ENCODE peak calls at places on chromosomes 1 and 21, in eight cellular contexts. One of them, this sample, is unnamed.

GRCh38 chr21:28884481-28884880 is 108.2 kb downstream of the LTN1 start:
- DNase-seq in lower leg skin: no peak
- DNase-seq in AG04450: no peak
- DNase-seq in GM06990: peak
- DNase-seq in heart left ventricle: no peak
- DNase-seq in HCT116: no peak
- DNase-seq in right lobe of liver: no peak
- DNase-seq in GM12878: no peak
- DNase-seq in this sample: no peak

GRCh38 chr1:216599851-216600250 is 123.4 kb downstream of the ESRRG start:
- DNase-seq in heart left ventricle: no peak
- DNase-seq in lower leg skin: no peak
- DNase-seq in GM12878: no peak
- DNase-seq in GM06990: no peak
- DNase-seq in HCT116: no peak
- DNase-seq in AG04450: no peak
- DNase-seq in right lobe of liver: no peak
- DNase-seq in this sample: no peak

GRCh38 chr1:33078030-33078591 is 2.8 kb upstream of the AZIN2 start:
- DNase-seq in right lobe of liver: no peak
- DNase-seq in lower leg skin: no peak
- DNase-seq in heart left ventricle: no peak
- DNase-seq in HCT116: no peak
- DNase-seq in GM12878: no peak
- DNase-seq in AG04450: no peak
- DNase-seq in GM06990: no peak
- DNase-seq in this sample: no peak

GRCh38 chr1:16148329-16149092 is 7.4 kb downstream of the EPHA2 start:
- DNase-seq in AG04450: no peak
- DNase-seq in GM06990: no peak
- DNase-seq in lower leg skin: no peak
- DNase-seq in right lobe of liver: no peak
- DNase-seq in HCT116: no peak
- DNase-seq in GM12878: no peak
- DNase-seq in heart left ventricle: no peak
- DNase-seq in this sample: no peak

GRCh38 chr1:26787706-26788514 is at the start of gene PIGV:
- DNase-seq in AG04450: no peak
- DNase-seq in lower leg skin: peak
- DNase-seq in heart left ventricle: peak
- DNase-seq in right lobe of liver: peak
- DNase-seq in GM06990: peak
- DNase-seq in HCT116: peak
- DNase-seq in GM12878: no peak
- DNase-seq in this sample: no peak

GRCh38 chr1:178102218-178102617 is 8.3 kb downstream of the RASAL2 start:
- DNase-seq in heart left ventricle: no peak
- DNase-seq in lower leg skin: no peak
- DNase-seq in right lobe of liver: peak
- DNase-seq in AG04450: no peak
- DNase-seq in GM12878: no peak
- DNase-seq in HCT116: no peak
- DNase-seq in GM06990: no peak
- DNase-seq in this sample: no peak

GRCh38 chr1:23114424-23115079 is 54.1 kb downstream of the LUZP1 start:
- DNase-seq in lower leg skin: no peak
- DNase-seq in AG04450: no peak
- DNase-seq in GM06990: no peak
- DNase-seq in HCT116: no peak
- DNase-seq in right lobe of liver: no peak
- DNase-seq in heart left ventricle: no peak
- DNase-seq in GM12878: no peak
- DNase-seq in this sample: no peak

GRCh38 chr1:79042117-79042516 is 35.6 kb upstream of the ADGRL4 start:
- DNase-seq in AG04450: peak
- DNase-seq in lower leg skin: no peak
- DNase-seq in heart left ventricle: no peak
- DNase-seq in GM12878: peak
- DNase-seq in right lobe of liver: no peak
- DNase-seq in HCT116: no peak
- DNase-seq in GM06990: peak
- DNase-seq in this sample: peak

GRCh38 chr1:60952566-60953215 is 129.7 kb upstream of the NFIA start:
- DNase-seq in HCT116: no peak
- DNase-seq in GM06990: no peak
- DNase-seq in lower leg skin: no peak
- DNase-seq in GM12878: no peak
- DNase-seq in heart left ventricle: no peak
- DNase-seq in right lobe of liver: no peak
- DNase-seq in AG04450: no peak
- DNase-seq in this sample: no peak

GRCh38 chr1:39189592-39190041 is 14.9 kb upstream of the MACF1 start:
- DNase-seq in AG04450: no peak
- DNase-seq in GM06990: no peak
- DNase-seq in right lobe of liver: no peak
- DNase-seq in HCT116: no peak
- DNase-seq in lower leg skin: no peak
- DNase-seq in heart left ventricle: no peak
- DNase-seq in GM12878: no peak
- DNase-seq in this sample: no peak

GRCh38 chr1:40593449-40594186 is 62.2 kb downstream of the ZNF684 start:
- DNase-seq in heart left ventricle: no peak
- DNase-seq in GM12878: no peak
- DNase-seq in HCT116: no peak
- DNase-seq in GM06990: no peak
- DNase-seq in lower leg skin: no peak
- DNase-seq in right lobe of liver: no peak
- DNase-seq in AG04450: no peak
- DNase-seq in this sample: no peak

GRCh38 chr21:36504067-36505058 is 24.4 kb upstream of the CLDN14 start:
- DNase-seq in lower leg skin: peak
- DNase-seq in right lobe of liver: no peak
- DNase-seq in GM06990: no peak
- DNase-seq in GM12878: no peak
- DNase-seq in AG04450: peak
- DNase-seq in heart left ventricle: no peak
- DNase-seq in HCT116: peak
- DNase-seq in this sample: no peak

DNA sequence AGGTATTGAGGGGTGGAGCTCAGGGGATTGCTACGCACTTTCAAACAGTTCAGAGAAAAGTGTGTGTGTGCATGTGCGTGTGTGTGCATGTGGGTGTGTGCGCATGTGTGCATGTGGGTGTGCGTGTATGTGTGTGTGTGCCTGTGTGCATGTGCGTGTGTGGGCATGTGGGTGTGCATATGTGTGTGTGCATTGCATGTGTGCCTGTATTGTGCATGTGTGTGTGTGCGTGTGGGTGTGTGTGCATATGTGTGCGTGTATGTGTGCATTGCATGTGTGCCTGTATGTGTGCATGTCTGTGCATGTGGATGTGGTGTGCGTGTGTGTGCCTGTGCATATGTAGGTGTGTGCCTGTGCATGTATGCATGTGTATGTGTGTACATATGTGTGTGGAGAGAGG is 12.6 kb upstream of the KCNAB2 start:
- DNase-seq in right lobe of liver: no peak
- DNase-seq in GM06990: no peak
- DNase-seq in AG04450: no peak
- DNase-seq in GM12878: no peak
- DNase-seq in HCT116: no peak
- DNase-seq in lower leg skin: no peak
- DNase-seq in heart left ventricle: no peak
- DNase-seq in this sample: no peak
- H3K4me3 ChIP-seq in right lobe of liver: no peak
- H3K4me3 ChIP-seq in GM06990: no peak
- H3K4me3 ChIP-seq in AG04450: no peak
- H3K4me3 ChIP-seq in GM12878: no peak
- H3K4me3 ChIP-seq in HCT116: no peak
- H3K4me3 ChIP-seq in lower leg skin: no peak
- H3K4me3 ChIP-seq in heart left ventricle: no peak
- H3K4me3 ChIP-seq in this sample: no peak

GRCh38 chr1:220577926-220578325 is 50.0 kb downstream of the MARK1 start:
- DNase-seq in HCT116: no peak
- DNase-seq in right lobe of liver: no peak
- DNase-seq in heart left ventricle: no peak
- DNase-seq in GM12878: no peak
- DNase-seq in AG04450: no peak
- DNase-seq in lower leg skin: no peak
- DNase-seq in GM06990: no peak
- DNase-seq in this sample: no peak
- TF ChIP-seq CTCF in HCT116: no peak
- TF ChIP-seq CTCF in right lobe of liver: no peak
- TF ChIP-seq CTCF in heart left ventricle: no peak
- TF ChIP-seq CTCF in GM12878: no peak
- TF ChIP-seq CTCF in AG04450: no peak
- TF ChIP-seq CTCF in lower leg skin: no peak
- TF ChIP-seq CTCF in GM06990: no peak
- TF ChIP-seq CTCF in this sample: no peak

DNA sequence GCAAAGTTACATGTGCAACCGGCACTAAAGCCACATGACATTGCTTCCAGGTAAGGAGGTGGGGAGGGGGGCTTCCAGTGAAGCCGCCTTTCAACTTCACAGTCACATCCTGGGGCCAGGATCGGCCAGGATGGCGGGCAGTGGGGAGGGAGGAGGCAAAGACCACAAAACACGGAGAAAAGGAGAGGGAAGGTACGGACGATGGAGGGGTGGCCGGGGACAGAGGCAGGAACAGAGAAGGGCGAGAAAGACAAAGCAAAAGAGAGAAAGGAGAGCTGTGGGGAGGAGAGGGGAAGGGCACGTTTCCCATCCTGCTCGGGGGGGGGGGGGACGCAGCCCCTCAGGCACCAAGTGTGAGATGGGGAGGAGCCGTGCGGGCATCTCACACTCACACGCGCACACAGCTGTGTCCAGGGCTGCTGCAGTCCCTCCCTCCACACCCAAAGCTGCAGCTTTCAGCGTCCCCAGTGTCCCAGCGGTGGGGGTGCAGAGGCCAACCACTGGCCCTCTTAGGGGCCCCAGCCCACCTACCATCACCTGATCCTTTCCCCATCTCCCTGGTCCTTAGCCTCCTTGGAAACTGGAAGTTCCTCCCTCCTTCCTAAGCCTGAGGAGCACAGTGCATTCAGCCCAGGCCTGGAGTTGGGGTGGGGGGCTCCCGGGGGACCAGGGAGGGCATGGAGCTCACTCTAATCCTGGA is 2.4 kb downstream of the SH2D5 start:
- DNase-seq in right lobe of liver: peak
- DNase-seq in HCT116: no peak
- DNase-seq in AG04450: no peak
- DNase-seq in GM12878: no peak
- DNase-seq in GM06990: no peak
- DNase-seq in lower leg skin: no peak
- DNase-seq in heart left ventricle: no peak
- DNase-seq in this sample: no peak
- H3K4me3 ChIP-seq in right lobe of liver: no peak
- H3K4me3 ChIP-seq in HCT116: no peak
- H3K4me3 ChIP-seq in AG04450: peak
- H3K4me3 ChIP-seq in GM12878: no peak
- H3K4me3 ChIP-seq in GM06990: no peak
- H3K4me3 ChIP-seq in lower leg skin: no peak
- H3K4me3 ChIP-seq in heart left ventricle: no peak
- H3K4me3 ChIP-seq in this sample: no peak

DNA sequence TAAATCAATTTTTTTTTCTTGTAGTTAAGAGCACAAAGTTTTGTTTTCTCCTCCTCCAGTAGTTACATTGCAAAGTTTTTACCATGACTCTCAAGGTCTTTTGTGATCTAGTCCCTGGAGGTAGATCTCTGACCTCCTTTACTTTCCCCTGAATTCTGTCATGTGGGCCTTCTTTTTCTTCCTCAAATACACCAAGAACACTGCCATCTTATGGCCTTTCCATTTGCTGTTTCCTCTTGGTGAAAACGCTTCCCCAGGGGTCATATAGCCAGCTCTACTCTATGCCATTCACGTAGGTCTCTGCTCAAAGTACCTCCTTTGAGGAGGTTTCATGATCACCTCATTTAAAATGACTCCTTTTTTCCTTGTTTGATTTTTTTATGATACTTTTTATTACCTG is 2.7 kb downstream of the DDX20 start:
- DNase-seq in right lobe of liver: no peak
- DNase-seq in lower leg skin: no peak
- DNase-seq in heart left ventricle: no peak
- DNase-seq in AG04450: no peak
- DNase-seq in GM06990: no peak
- DNase-seq in HCT116: no peak
- DNase-seq in GM12878: no peak
- DNase-seq in this sample: no peak
- TF ChIP-seq CTCF in right lobe of liver: no peak
- TF ChIP-seq CTCF in lower leg skin: no peak
- TF ChIP-seq CTCF in heart left ventricle: no peak
- TF ChIP-seq CTCF in AG04450: peak
- TF ChIP-seq CTCF in GM06990: peak
- TF ChIP-seq CTCF in HCT116: peak
- TF ChIP-seq CTCF in GM12878: no peak
- TF ChIP-seq CTCF in this sample: no peak

GRCh38 chr1:9244501-9245229 is 10.1 kb downstream of the H6PD start:
- DNase-seq in AG04450: no peak
- DNase-seq in GM06990: no peak
- DNase-seq in lower leg skin: peak
- DNase-seq in HCT116: no peak
- DNase-seq in heart left ventricle: no peak
- DNase-seq in right lobe of liver: no peak
- DNase-seq in GM12878: no peak
- DNase-seq in this sample: no peak
- H3K4me3 ChIP-seq in AG04450: no peak
- H3K4me3 ChIP-seq in GM06990: no peak
- H3K4me3 ChIP-seq in lower leg skin: no peak
- H3K4me3 ChIP-seq in HCT116: no peak
- H3K4me3 ChIP-seq in heart left ventricle: no peak
- H3K4me3 ChIP-seq in right lobe of liver: no peak
- H3K4me3 ChIP-seq in GM12878: no peak
- H3K4me3 ChIP-seq in this sample: no peak

This sample was measured in AG04449.